ENCODE peak calls at places on chromosomes 12 and 14, in seven cellular contexts. F is HCT116, J is SK-N-SH, Q is HepG2, L is K562, T is GM12878, X is H1. A is an unnamed sample.
A peak's percentile ranks its signal among the peaks of the same experiment; 100 is the strongest.

GRCh38 chr14:71203306-71203705 is 296.0 kb downstream of the PCNX1 start:
- DNase-seq in Q (no peak), F (no peak), J (no peak), X (no peak), L (no peak), T (no peak), A (no peak)

GRCh38 chr14:20614038-20614840 is 23.1 kb upstream of the RNASE12 start:
- DNase-seq in X (no peak), Q (no peak), F (no peak), L (no peak), J (no peak), T (no peak), A (no peak)

GRCh38 chr12:95151821-95152220 is 65.4 kb downstream of the FGD6 start:
- DNase-seq in T (no peak), L (no peak), X (no peak), F (no peak), J (no peak), Q (no peak), A (no peak)

GRCh38 chr12:20628388-20628787 is 66.7 kb upstream of the SLCO1C1 start:
- DNase-seq in Q (peak; percentile 80), T (no peak), L (no peak), F (no peak), X (no peak), J (no peak), A (no peak)

GRCh38 chr14:31070431-31070830 is 44.3 kb upstream of the STRN3 start:
- DNase-seq in F (no peak), T (no peak), Q (no peak), X (no peak), J (no peak), L (no peak), A (no peak)

GRCh38 chr14:50559990-50560928 is at the start of gene ATL1:
- DNase-seq in J (peak; percentile 88), T (no peak), F (peak; percentile 29), Q (no peak), L (peak; percentile 53), X (no peak), A (no peak)

GRCh38 chr12:124742111-124742510 is 121.6 kb downstream of the SCARB1 start:
- DNase-seq in T (no peak), F (no peak), J (peak; percentile 54), X (no peak), Q (no peak), L (no peak), A (no peak)

GRCh38 chr12:32087301-32087700 is 19.3 kb upstream of the BICD1 start:
- DNase-seq in Q (no peak), T (no peak), L (no peak), J (no peak), F (no peak), X (no peak), A (no peak)

GRCh38 chr14:23237772-23238594 is at the start of gene RNF212B:
- DNase-seq in Q (peak; percentile 80), T (no peak), J (peak; percentile 88), X (peak; percentile 64), L (peak; percentile 99), F (peak; percentile 44), A (no peak)

GRCh38 chr12:1840561-1840960 is 20.2 kb downstream of the LRTM2 start:
- DNase-seq in T (no peak), Q (no peak), L (no peak), X (no peak), F (no peak), J (no peak), A (no peak)

GRCh38 chr12:129520736-129521135 is 383.1 kb downstream of the TMEM132D start:
- DNase-seq in X (no peak), J (no peak), Q (no peak), T (no peak), L (no peak), F (no peak), A (no peak)

GRCh38 chr12:50723870-50724269 is 40.0 kb upstream of the ATF1 start:
- DNase-seq in F (no peak), Q (no peak), T (no peak), X (no peak), J (no peak), L (no peak), A (no peak)

GRCh38 chr12:106030210-106031175 is 108.3 kb downstream of the NUAK1 start:
- DNase-seq in Q (no peak), F (no peak), X (no peak), L (no peak), T (no peak), J (peak; percentile 15), A (peak; percentile 32)

GRCh38 chr12:91985002-91985767 is 160.5 kb downstream of the BTG1 start:
- DNase-seq in F (no peak), Q (no peak), T (no peak), X (no peak), L (no peak), J (no peak), A (no peak)

GRCh38 chr14:103736546-103737431 is 21.2 kb downstream of the ZFYVE21 start:
- DNase-seq in L (no peak), F (no peak), J (no peak), T (no peak), Q (no peak), X (no peak), A (no peak)

GRCh38 chr14:64812412-64812811 is 67.3 kb downstream of the SPTB start:
- DNase-seq in Q (no peak), F (peak; percentile 47), T (no peak), L (peak; percentile 46), J (no peak), X (no peak), A (no peak)

GRCh38 chr12:29662737-29663323 is 120.9 kb downstream of the TMTC1 start:
- DNase-seq in X (no peak), Q (no peak), T (no peak), L (no peak), F (no peak), J (no peak), A (no peak)

GRCh38 chr14:69300601-69301221 is 40.8 kb downstream of the GALNT16 start:
- DNase-seq in X (no peak), J (no peak), F (no peak), Q (no peak), L (no peak), T (no peak), A (no peak)

GRCh38 chr12:90120627-90121026 is 412.0 kb upstream of the ATP2B1 start:
- DNase-seq in J (no peak), X (no peak), F (no peak), L (no peak), Q (no peak), T (no peak), A (no peak)

GRCh38 chr14:49134940-49135339 is 451.2 kb downstream of the RPS29 start:
- DNase-seq in X (no peak), L (no peak), Q (no peak), J (peak; percentile 30), F (peak; percentile 0), T (no peak), A (no peak)

GRCh38 chr12:28378749-28379148 is 188.5 kb downstream of the CCDC91 start:
- DNase-seq in L (no peak), Q (no peak), T (no peak), J (no peak), X (no peak), F (no peak), A (no peak)

GRCh38 chr12:91226-91625 is 24.7 kb downstream of the IQSEC3 start:
- DNase-seq in L (no peak), X (no peak), T (no peak), F (no peak), Q (no peak), J (no peak), A (no peak)

GRCh38 chr12:51846911-51847829 is 1.3 kb downstream of the FIGNL2 start:
- DNase-seq in X (no peak), L (peak; percentile 47), T (no peak), J (peak; percentile 94), F (no peak), Q (no peak), A (no peak)

GRCh38 chr12:51639361-51639760 is 48.3 kb downstream of the SCN8A start:
- DNase-seq in J (no peak), X (no peak), Q (no peak), T (no peak), L (no peak), F (no peak), A (no peak)

DNA sequence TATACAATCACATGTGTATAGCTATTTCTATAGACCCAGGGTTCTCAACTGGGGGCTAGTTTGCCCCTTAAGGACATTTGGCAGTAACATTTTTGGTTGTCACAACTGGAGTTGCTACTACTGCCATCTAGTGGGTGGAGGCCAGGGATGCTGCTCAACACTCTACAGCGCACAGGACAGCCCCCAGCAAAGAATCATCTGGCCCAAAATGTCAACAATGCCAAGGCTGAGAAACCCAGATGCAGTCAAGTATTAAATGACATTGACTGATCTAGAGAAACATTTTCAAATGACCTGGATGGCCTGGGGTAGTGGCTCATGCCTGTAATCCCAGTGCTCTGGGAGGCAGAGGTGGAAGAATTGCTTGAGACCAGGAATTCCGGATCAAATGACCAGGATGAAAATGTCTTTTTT is 5.8 kb downstream of the WSB2 start:
- DNase-seq in T (no peak), L (peak; percentile 46), Q (peak; percentile 68), F (no peak), X (no peak), J (peak; percentile 69), A (no peak)
- H3K27ac ChIP-seq in T (no peak overlapping the region), L (no peak overlapping the region), Q (no peak overlapping the region), F (no peak overlapping the region), X (no peak overlapping the region), J (peak overlapping the region; percentile 41), A (peak overlapping the region; percentile 98)

GRCh38 chr14:44317433-44317746 is 189.7 kb downstream of the FSCB start:
- DNase-seq in F (no peak), T (no peak), X (no peak), L (no peak), Q (no peak), J (no peak), A (no peak)
- TF ChIP-seq SIN3A in F (no peak), T (no peak), X (no peak), L (no peak), Q (no peak), J (no peak), A (no peak)

GRCh38 chr12:113180333-113180732 is 4.9 kb downstream of the DDX54 start:
- DNase-seq in F (no peak), X (no peak), L (no peak), Q (no peak), T (no peak), J (no peak), A (no peak)
- H3K4me3 ChIP-seq in F (no peak overlapping the region), X (no peak overlapping the region), L (no peak overlapping the region), Q (no peak overlapping the region), T (no peak overlapping the region), J (no peak overlapping the region), A (no peak overlapping the region)

GRCh38 chr12:40692617-40693502 is 621 bp downstream of the CNTN1 start:
- DNase-seq in F (no peak), J (peak; percentile 66), L (no peak), T (no peak), Q (no peak), X (no peak), A (no peak)

GRCh38 chr12:40691913-40692616 is at the start of gene CNTN1:
- DNase-seq in X (peak; percentile 89), T (no peak), J (peak; percentile 97), Q (no peak), F (peak; percentile 36), L (peak; percentile 6), A (no peak)

GRCh38 chr12:40701756-40702155 is 9.5 kb downstream of the CNTN1 start:
- DNase-seq in X (no peak), Q (no peak), L (no peak), F (no peak), T (no peak), J (no peak), A (no peak)

GRCh38 chr12:40693503-40693863 is 1.2 kb downstream of the CNTN1 start:
- DNase-seq in L (no peak), T (no peak), F (peak; percentile 27), X (no peak), Q (no peak), J (peak; percentile 50), A (no peak)

GRCh38 chr12:40697566-40698257 is 5.5 kb downstream of the CNTN1 start:
- DNase-seq in X (no peak), F (no peak), L (no peak), Q (no peak), T (no peak), J (peak; percentile 58), A (no peak)
- H3K27ac ChIP-seq in X (no peak overlapping the region), F (no peak overlapping the region), L (no peak overlapping the region), Q (no peak overlapping the region), T (no peak overlapping the region), J (no peak overlapping the region), A (no peak overlapping the region)